ENCODE peak calls at places on chromosome 3, in seven cellular contexts. Z, G, C, K, B, H and R are unnamed samples.

GRCh38 chr3:32175607-32176197 is 62.8 kb upstream of the CMTM8 start:
- DNase-seq in Z (peak; percentile 78), G (no peak), C (no peak), K (peak; percentile 86), B (peak; percentile 73), H (peak; percentile 46), R (peak; percentile 70)

GRCh38 chr3:140906785-140907184 is 34.9 kb upstream of the SLC25A36 start:
- DNase-seq in Z (no peak), G (no peak), C (no peak), K (no peak), B (no peak), H (no peak), R (no peak)

GRCh38 chr3:112078125-112079083 is 7.8 kb upstream of the C3orf52 start:
- DNase-seq in Z (no peak), G (no peak), C (no peak), K (no peak), B (no peak), H (no peak), R (no peak)

GRCh38 chr3:22492342-22492741 is 710.8 kb upstream of the UBE2E2 start:
- DNase-seq in Z (no peak), G (no peak), C (no peak), K (no peak), B (no peak), H (no peak), R (no peak)

GRCh38 chr3:72563690-72564370 is 284.4 kb downstream of the SHQ1 start:
- DNase-seq in Z (no peak), G (no peak), C (no peak), K (peak; percentile 22), B (no peak), H (no peak), R (no peak)

GRCh38 chr3:42707620-42708355 is 5.2 kb upstream of the HHATL start:
- DNase-seq in Z (no peak), G (no peak), C (no peak), K (no peak), B (no peak), H (no peak), R (no peak)

GRCh38 chr3:132289311-132289710 is 27.9 kb upstream of the ACP3 start:
- DNase-seq in Z (peak; percentile 50), G (no peak), C (no peak), K (no peak), B (no peak), H (no peak), R (no peak)

GRCh38 chr3:64838150-64838735 is 150.4 kb upstream of the ADAMTS9 start:
- DNase-seq in Z (no peak), G (no peak), C (no peak), K (no peak), B (no peak), H (no peak), R (no peak)

GRCh38 chr3:62109534-62109933 is 263.8 kb downstream of the FEZF2 start:
- DNase-seq in Z (peak; percentile 98), G (peak; percentile 40), C (no peak), K (no peak), B (peak; percentile 96), H (peak; percentile 38), R (no peak)

GRCh38 chr3:69791919-69792399 is 52.7 kb downstream of the MITF start:
- DNase-seq in Z (peak; percentile 73), G (no peak), C (no peak), K (no peak), B (peak; percentile 69), H (no peak), R (no peak)

GRCh38 chr3:107133891-107134290 is 243.3 kb upstream of the CCDC54 start:
- DNase-seq in Z (peak; percentile 31), G (no peak), C (no peak), K (no peak), B (peak; percentile 10), H (no peak), R (no peak)

GRCh38 chr3:48347500-48347899 is 14.0 kb upstream of the SPINK8 start:
- DNase-seq in Z (no peak), G (no peak), C (no peak), K (no peak), B (no peak), H (no peak), R (no peak)

GRCh38 chr3:30354513-30354912 is 251.9 kb upstream of the TGFBR2 start:
- DNase-seq in Z (no peak), G (peak; percentile 20), C (no peak), K (no peak), B (peak; percentile 49), H (no peak), R (no peak)

GRCh38 chr3:197613187-197613586 is 57.4 kb upstream of the BDH1 start:
- DNase-seq in Z (no peak), G (no peak), C (no peak), K (no peak), B (no peak), H (no peak), R (no peak)

GRCh38 chr3:17544632-17545031 is 197.8 kb downstream of the TBC1D5 start:
- DNase-seq in Z (peak; percentile 11), G (no peak), C (no peak), K (no peak), B (peak; percentile 23), H (no peak), R (no peak)
- TF ChIP-seq CTCF in Z (peak; percentile 37), G (peak; percentile 30), C (no peak), K (no peak), B (peak; percentile 46), H (no peak), R (no peak)

DNA sequence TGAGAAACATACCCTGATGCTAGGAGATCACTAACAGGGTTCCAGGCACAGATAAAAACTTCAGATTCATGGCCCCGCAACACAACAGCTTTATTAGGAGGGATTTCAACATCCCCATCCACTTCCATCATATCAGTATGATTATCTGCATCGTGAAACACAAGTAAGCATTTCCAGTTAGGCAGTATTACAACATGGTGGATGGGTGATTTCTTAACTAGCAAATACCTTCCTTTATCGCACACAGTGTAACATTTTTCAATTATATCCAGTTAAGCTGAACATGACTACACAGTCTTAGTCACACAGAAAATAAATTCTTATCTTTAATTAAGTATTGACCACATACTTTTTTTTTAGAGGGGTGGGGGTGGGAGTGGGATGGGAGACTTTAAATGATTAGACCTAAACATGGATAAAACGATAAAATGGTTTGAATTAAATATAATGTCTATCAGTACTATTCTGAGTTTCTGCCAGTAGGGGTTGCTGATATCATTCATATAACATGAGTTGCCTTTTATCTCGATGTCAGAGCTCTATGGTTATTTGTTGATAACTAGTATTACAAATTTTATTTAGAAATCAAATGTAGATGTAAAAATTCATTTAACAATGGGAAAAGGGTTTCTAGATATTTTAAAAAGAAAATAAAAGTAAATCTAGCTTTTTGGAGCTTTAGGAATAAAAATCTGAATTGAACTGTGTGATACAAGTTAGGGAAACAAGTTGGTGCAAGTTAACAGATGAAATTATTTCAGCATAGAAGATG is 146.6 kb downstream of the TBL1XR1 start:
- DNase-seq in Z (peak; percentile 79), G (no peak), C (no peak), K (peak; percentile 41), B (peak; percentile 78), H (no peak), R (no peak)
- TF ChIP-seq CTCF in Z (peak; percentile 46), G (peak; percentile 68), C (peak; percentile 27), K (no peak), B (peak; percentile 53), H (no peak), R (peak; percentile 23)

GRCh38 chr3:181274025-181274424 is 284.5 kb upstream of the DNAJC19 start:
- DNase-seq in Z (no peak), G (no peak), C (no peak), K (no peak), B (no peak), H (no peak), R (no peak)

GRCh38 chr3:181279239-181279565 is 289.7 kb upstream of the DNAJC19 start:
- DNase-seq in Z (no peak), G (no peak), C (no peak), K (no peak), B (no peak), H (no peak), R (no peak)

GRCh38 chr3:181276358-181276896 is 286.9 kb upstream of the DNAJC19 start:
- DNase-seq in Z (no peak), G (no peak), C (no peak), K (no peak), B (no peak), H (no peak), R (no peak)

GRCh38 chr3:181278468-181279238 is 289.1 kb upstream of the DNAJC19 start:
- DNase-seq in Z (peak; percentile 3), G (no peak), C (no peak), K (no peak), B (peak; percentile 19), H (no peak), R (no peak)
- TF ChIP-seq CTCF in Z (no peak), G (peak; percentile 47), C (no peak), K (no peak), B (peak; percentile 22), H (peak; percentile 20), R (peak; percentile 42)

GRCh38 chr3:44117736-44118135 is 124.0 kb upstream of the TOPAZ1 start:
- DNase-seq in Z (no peak), G (no peak), C (no peak), K (no peak), B (no peak), H (no peak), R (no peak)

GRCh38 chr3:44111482-44111881 is 130.2 kb upstream of the TOPAZ1 start:
- DNase-seq in Z (no peak), G (no peak), C (no peak), K (no peak), B (no peak), H (no peak), R (no peak)

GRCh38 chr3:44117239-44117638 is 124.4 kb upstream of the TOPAZ1 start:
- DNase-seq in Z (no peak), G (no peak), C (peak; percentile 21), K (no peak), B (no peak), H (peak; percentile 64), R (peak; percentile 14)

GRCh38 chr3:44110643-44111042 is 131.0 kb upstream of the TOPAZ1 start:
- DNase-seq in Z (no peak), G (no peak), C (no peak), K (no peak), B (no peak), H (no peak), R (no peak)

DNA sequence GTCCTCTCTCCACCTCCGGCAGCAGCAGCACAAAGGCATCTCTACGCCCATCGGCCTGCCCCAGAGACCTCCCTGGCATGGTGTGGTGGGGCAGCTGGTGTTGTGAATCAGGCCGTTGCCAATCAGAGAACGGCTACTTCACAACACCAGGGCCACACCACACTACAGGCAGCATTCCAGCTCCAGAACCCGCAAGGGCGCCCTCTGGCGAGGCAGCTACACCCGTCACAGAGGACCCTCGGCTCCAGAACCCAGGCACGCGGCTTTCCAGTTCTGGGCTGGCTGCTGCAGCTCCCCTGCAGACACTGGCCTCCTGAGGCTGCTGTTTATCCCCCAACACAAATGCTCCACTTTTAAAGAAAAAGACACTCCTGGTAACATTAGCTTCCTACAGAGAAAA is 127.5 kb upstream of the TOPAZ1 start:
- DNase-seq in Z (peak; percentile 34), G (peak; percentile 31), C (peak; percentile 13), K (peak; percentile 73), B (peak; percentile 35), H (peak; percentile 86), R (peak; percentile 68)
- TF ChIP-seq CTCF in Z (peak; percentile 46), G (peak; percentile 55), C (peak; percentile 31), K (peak; percentile 23), B (peak; percentile 52), H (peak; percentile 64), R (peak; percentile 47)